ENCODE peak calls at places on chromosomes 1 and 21, in ten cellular contexts. D, W, X, S, O, B, A, F, Y and K are unnamed samples.

GRCh38 chr21:44532165-44532564 is 7.8 kb downstream of the KRTAP10-1 start:
- DNase-seq in O (no peak), F (no peak), D (no peak), W (no peak), S (no peak), B (no peak), Y (peak; percentile 30), X (no peak), A (no peak), K (no peak)

GRCh38 chr1:182111496-182111895 is 50.0 kb upstream of the ZNF648 start:
- DNase-seq in S (no peak), B (no peak), F (no peak), Y (no peak), D (no peak), O (no peak), W (no peak), A (no peak), X (no peak), K (no peak)

GRCh38 chr1:214957330-214958137 is 125.0 kb upstream of the KCNK2 start:
- DNase-seq in X (peak; percentile 100), S (no peak), Y (no peak), B (peak; percentile 99), A (peak; percentile 98), O (peak; percentile 43), F (no peak), D (no peak), W (no peak), K (peak; percentile 98)

GRCh38 chr1:19495816-19496528 is 10.6 kb upstream of the CAPZB start:
- DNase-seq in A (peak; percentile 54), O (no peak), F (no peak), X (peak; percentile 56), B (no peak), Y (no peak), S (no peak), D (no peak), W (no peak), K (peak; percentile 37)

GRCh38 chr1:91735266-91735845 is 150.6 kb downstream of the TGFBR3 start:
- DNase-seq in S (no peak), W (no peak), O (peak; percentile 36), A (no peak), D (no peak), F (no peak), Y (no peak), B (no peak), X (no peak), K (no peak)

GRCh38 chr1:179091691-179092165 is 9.9 kb downstream of the TOR3A start:
- DNase-seq in Y (peak; percentile 88), S (no peak), F (no peak), W (no peak), X (no peak), B (peak; percentile 64), A (peak; percentile 51), D (peak; percentile 62), O (peak; percentile 34), K (peak; percentile 75)

GRCh38 chr1:233261206-233261605 is 34.3 kb downstream of the PCNX2 start:
- DNase-seq in O (peak; percentile 28), Y (no peak), A (no peak), F (no peak), X (no peak), S (no peak), B (no peak), W (no peak), D (no peak), K (no peak)

GRCh38 chr1:46411601-46412341 is 17.7 kb downstream of the FAAH start:
- DNase-seq in Y (no peak), W (no peak), X (no peak), B (no peak), A (no peak), O (no peak), S (peak; percentile 85), F (no peak), D (no peak), K (no peak)

GRCh38 chr1:28577738-28578536 is 14.1 kb upstream of the RAB42 start:
- DNase-seq in F (peak; percentile 27), Y (no peak), W (no peak), S (peak; percentile 19), A (no peak), B (no peak), O (no peak), D (no peak), X (no peak), K (no peak)

GRCh38 chr1:53580009-53580400 is 120.8 kb downstream of the DMRTB1 start:
- DNase-seq in Y (peak; percentile 26), B (no peak), W (no peak), F (no peak), A (no peak), S (no peak), D (no peak), X (no peak), O (no peak), K (no peak)

GRCh38 chr1:113917400-113918082 is 11.6 kb upstream of the HIPK1 start:
- DNase-seq in B (no peak), W (no peak), D (no peak), S (no peak), X (peak; percentile 18), O (no peak), Y (no peak), F (no peak), A (no peak), K (peak; percentile 27)

GRCh38 chr1:43531453-43531905 is 796 bp downstream of the PTPRF start:
- DNase-seq in B (no peak), A (no peak), X (no peak), Y (no peak), F (no peak), S (peak; percentile 83), O (peak; percentile 82), D (no peak), W (no peak), K (no peak)

GRCh38 chr1:43531906-43532584 is 1.4 kb downstream of the PTPRF start:
- DNase-seq in F (no peak), S (no peak), A (no peak), Y (no peak), O (no peak), D (no peak), B (no peak), W (no peak), X (no peak), K (no peak)

GRCh38 chr1:43534256-43534655 is 3.6 kb downstream of the PTPRF start:
- DNase-seq in F (no peak), D (no peak), W (no peak), A (no peak), B (no peak), S (no peak), Y (no peak), O (no peak), X (no peak), K (no peak)

GRCh38 chr1:43533615-43534014 is 2.9 kb downstream of the PTPRF start:
- DNase-seq in X (no peak), S (no peak), D (no peak), A (no peak), O (no peak), B (no peak), F (no peak), W (no peak), Y (no peak), K (no peak)

GRCh38 chr1:43532716-43533115 is 2.0 kb downstream of the PTPRF start:
- DNase-seq in O (no peak), X (no peak), D (no peak), B (no peak), A (no peak), F (no peak), S (no peak), Y (no peak), W (no peak), K (no peak)
- H3K4me3 ChIP-seq in O (no peak overlapping the region), X (no peak overlapping the region), D (no peak overlapping the region), B (peak overlapping the region; percentile 63), A (no peak overlapping the region), F (no peak overlapping the region), S (no peak overlapping the region), Y (peak overlapping the region; percentile 97), W (no peak overlapping the region), K (no peak overlapping the region)

GRCh38 chr1:220880726-220881506 is 1.7 kb downstream of the HLX start:
- DNase-seq in B (no peak), D (peak; percentile 70), X (peak; percentile 42), Y (peak; percentile 96), A (no peak), O (peak; percentile 60), S (no peak), W (no peak), F (no peak), K (peak; percentile 73)
- H3K4me3 ChIP-seq in B (peak overlapping the region; percentile 84), D (peak overlapping the region; percentile 99), X (peak overlapping the region; percentile 84), Y (peak overlapping the region; percentile 95), A (peak overlapping the region; percentile 77), O (peak overlapping the region; percentile 16), S (peak overlapping the region; percentile 59), W (peak overlapping the region; percentile 85), F (no peak overlapping the region), K (peak overlapping the region; percentile 81)

DNA sequence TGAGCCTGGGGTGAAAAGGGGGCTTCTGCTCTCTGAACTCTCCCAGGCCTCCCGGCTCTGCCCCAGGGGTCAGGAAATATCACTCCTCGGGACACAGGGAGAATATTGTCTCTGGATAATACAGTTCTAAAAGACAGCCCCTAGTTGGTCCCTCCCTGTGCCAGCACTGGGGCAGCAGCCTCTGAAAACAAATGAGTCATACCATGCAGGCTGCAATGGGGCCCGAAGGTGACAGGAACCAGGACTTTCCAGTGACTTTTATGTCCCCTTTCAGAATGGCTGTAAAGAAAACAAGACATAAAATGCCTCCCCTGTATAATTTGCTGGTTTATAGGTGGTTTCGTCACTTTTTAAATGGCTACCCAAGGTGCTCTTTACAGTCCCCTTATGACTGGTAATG is 360.0 kb downstream of the NPHP4 start:
- DNase-seq in X (no peak), S (no peak), F (no peak), A (no peak), D (no peak), O (peak; percentile 69), W (no peak), B (no peak), Y (no peak), K (no peak)
- H3K4me3 ChIP-seq in X (no peak overlapping the region), S (no peak overlapping the region), F (no peak overlapping the region), A (no peak overlapping the region), D (no peak overlapping the region), O (no peak overlapping the region), W (no peak overlapping the region), B (no peak overlapping the region), Y (no peak overlapping the region), K (no peak overlapping the region)

GRCh38 chr1:17161137-17161700 is 42.0 kb upstream of the PADI2 start:
- DNase-seq in O (no peak), W (no peak), X (no peak), Y (no peak), B (no peak), F (peak; percentile 48), D (no peak), A (no peak), S (no peak), K (peak; percentile 28)

GRCh38 chr1:17163789-17164666 is 40.9 kb upstream of the PADI1 start:
- DNase-seq in F (no peak), Y (no peak), S (no peak), W (no peak), O (no peak), A (no peak), B (no peak), X (no peak), D (no peak), K (no peak)

GRCh38 chr1:17163371-17163770 is 41.6 kb upstream of the PADI1 start:
- DNase-seq in B (no peak), D (no peak), F (no peak), X (no peak), W (no peak), Y (no peak), O (no peak), S (no peak), A (no peak), K (no peak)

GRCh38 chr1:17162941-17163340 is 42.0 kb upstream of the PADI1 start:
- DNase-seq in S (no peak), B (no peak), X (peak; percentile 31), A (no peak), W (peak; percentile 25), Y (no peak), D (no peak), F (no peak), O (no peak), K (no peak)

GRCh38 chr1:17161926-17162800 is 42.8 kb upstream of the PADI1 start:
- DNase-seq in X (no peak), A (no peak), W (no peak), S (no peak), F (no peak), D (no peak), O (no peak), Y (no peak), B (no peak), K (no peak)
- H3K4me3 ChIP-seq in X (no peak overlapping the region), A (no peak overlapping the region), W (no peak overlapping the region), S (no peak overlapping the region), F (no peak overlapping the region), D (no peak overlapping the region), O (no peak overlapping the region), Y (no peak overlapping the region), B (no peak overlapping the region), K (no peak overlapping the region)